ENCODE peak calls at places on chromosomes 16 and 17, in four cellular contexts. C, X, O and I are unnamed samples.

GRCh38 chr17:1043601-1044251 is 46.8 kb downstream of the TIMM22 start:
- DNase-seq in O (no peak), C (no peak), X (peak), I (no peak)

GRCh38 chr17:35286120-35286781 is 43.4 kb downstream of the SLFN5 start:
- DNase-seq in C (no peak), X (no peak), O (no peak), I (no peak)

GRCh38 chr17:79905832-79906231 is 66.6 kb upstream of the CBX4 start:
- DNase-seq in O (peak), C (no peak), X (peak), I (peak)

GRCh38 chr16:82769845-82770244 is 143.1 kb downstream of the CDH13 start:
- DNase-seq in X (no peak), O (no peak), C (no peak), I (no peak)

GRCh38 chr16:66342294-66342900 is 24.1 kb upstream of the CDH5 start:
- DNase-seq in C (peak), X (peak), O (peak), I (peak)

GRCh38 chr16:12330977-12331376 is 354.4 kb downstream of the SNX29 start:
- DNase-seq in X (no peak), C (no peak), O (no peak), I (no peak)

GRCh38 chr17:81097134-81097942 is 62.4 kb downstream of the BAIAP2 start:
- DNase-seq in C (peak), O (peak), X (peak), I (peak)

GRCh38 chr16:89110641-89111040 is 17.0 kb downstream of the ACSF3 start:
- DNase-seq in C (no peak), O (no peak), X (no peak), I (no peak)

GRCh38 chr16:68468849-68469248 is 20.5 kb upstream of the SMPD3 start:
- DNase-seq in C (no peak), X (no peak), O (no peak), I (no peak)

GRCh38 chr17:8574687-8575086 is 55.8 kb downstream of the MYH10 start:
- DNase-seq in C (no peak), X (no peak), O (peak), I (no peak)

GRCh38 chr17:80494547-80494946 is 18.1 kb upstream of the NPTX1 start:
- DNase-seq in C (no peak), O (no peak), X (no peak), I (no peak)

GRCh38 chr16:47778106-47778803 is 317.1 kb downstream of the PHKB start:
- DNase-seq in C (no peak), X (no peak), O (no peak), I (no peak)
- TF ChIP-seq TEAD4 in C (no peak), X (no peak), O (no peak), I (no peak)

GRCh38 chr17:41773731-41774193 is 12.7 kb downstream of the JUP start:
- DNase-seq in X (no peak), O (no peak), C (no peak), I (no peak)
- TF ChIP-seq TEAD4 in X (no peak), O (no peak), C (no peak), I (no peak)

GRCh38 chr16:70665806-70666735 is 19.7 kb downstream of the IL34 start:
- DNase-seq in C (no peak), O (no peak), X (no peak), I (no peak)
- TF ChIP-seq TEAD4 in C (no peak), O (no peak), X (no peak), I (no peak)

GRCh38 chr17:77254961-77255741 is 114.4 kb downstream of the SEC14L1 start:
- DNase-seq in O (no peak), C (no peak), X (no peak), I (peak)
- TF ChIP-seq TEAD4 in O (no peak), C (peak), X (no peak), I (peak)

GRCh38 chr16:86200722-86201121 is 301.8 kb downstream of the IRF8 start:
- DNase-seq in X (no peak), C (no peak), O (no peak), I (no peak)

GRCh38 chr16:86199871-86200700 is 301.1 kb downstream of the IRF8 start:
- DNase-seq in C (no peak), X (no peak), O (no peak), I (no peak)

GRCh38 chr16:86196687-86197391 is 297.9 kb downstream of the IRF8 start:
- DNase-seq in O (no peak), X (no peak), C (no peak), I (no peak)

GRCh38 chr16:86199182-86199581 is 300.2 kb downstream of the IRF8 start:
- DNase-seq in X (no peak), C (no peak), O (no peak), I (no peak)

DNA sequence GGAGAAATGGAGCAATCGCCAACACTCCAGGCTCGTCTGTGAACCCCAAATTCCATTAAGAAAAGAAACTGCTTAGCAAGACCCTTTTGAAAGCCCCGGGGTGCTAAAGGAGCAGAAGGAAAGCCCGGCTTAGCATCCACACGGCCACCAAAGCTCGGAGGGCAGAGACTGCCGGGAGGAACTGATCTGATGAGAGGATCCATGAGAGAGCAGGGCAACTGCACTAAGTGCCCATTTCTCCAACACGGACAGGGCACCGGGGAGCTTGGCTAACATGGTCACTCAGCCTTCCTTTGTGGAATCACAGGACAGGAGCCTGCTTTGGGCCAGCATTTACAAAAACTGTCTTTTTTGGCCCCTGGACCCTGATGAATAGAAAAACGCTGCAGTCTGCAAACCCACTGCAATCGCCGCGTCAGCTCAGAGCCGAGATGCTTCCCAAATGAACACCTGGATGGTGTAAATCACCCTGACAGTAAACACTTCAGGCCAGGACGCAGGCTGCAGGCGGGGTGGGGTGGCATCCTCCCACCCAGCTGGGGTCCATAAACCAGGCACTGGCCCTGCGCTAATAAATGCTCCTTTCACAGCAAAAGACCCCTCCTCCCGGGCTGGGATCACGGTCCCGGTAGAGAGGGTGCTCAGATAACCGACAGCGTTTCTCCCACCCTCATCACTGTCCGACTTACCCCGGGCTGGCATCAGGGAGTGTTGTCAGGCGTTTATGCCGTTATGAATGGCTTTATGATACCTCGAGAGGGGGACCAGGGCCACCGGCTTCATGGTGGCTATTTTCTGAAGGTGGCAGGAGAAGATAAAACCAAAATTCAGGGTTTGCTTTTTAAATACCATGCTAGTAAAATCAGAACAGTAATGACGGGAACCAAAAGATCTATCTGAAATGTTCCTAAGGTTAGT is 299.5 kb downstream of the IRF8 start:
- DNase-seq in O (no peak), X (no peak), C (no peak), I (no peak)
- TF ChIP-seq TEAD4 in O (no peak), X (no peak), C (no peak), I (no peak)

DNA sequence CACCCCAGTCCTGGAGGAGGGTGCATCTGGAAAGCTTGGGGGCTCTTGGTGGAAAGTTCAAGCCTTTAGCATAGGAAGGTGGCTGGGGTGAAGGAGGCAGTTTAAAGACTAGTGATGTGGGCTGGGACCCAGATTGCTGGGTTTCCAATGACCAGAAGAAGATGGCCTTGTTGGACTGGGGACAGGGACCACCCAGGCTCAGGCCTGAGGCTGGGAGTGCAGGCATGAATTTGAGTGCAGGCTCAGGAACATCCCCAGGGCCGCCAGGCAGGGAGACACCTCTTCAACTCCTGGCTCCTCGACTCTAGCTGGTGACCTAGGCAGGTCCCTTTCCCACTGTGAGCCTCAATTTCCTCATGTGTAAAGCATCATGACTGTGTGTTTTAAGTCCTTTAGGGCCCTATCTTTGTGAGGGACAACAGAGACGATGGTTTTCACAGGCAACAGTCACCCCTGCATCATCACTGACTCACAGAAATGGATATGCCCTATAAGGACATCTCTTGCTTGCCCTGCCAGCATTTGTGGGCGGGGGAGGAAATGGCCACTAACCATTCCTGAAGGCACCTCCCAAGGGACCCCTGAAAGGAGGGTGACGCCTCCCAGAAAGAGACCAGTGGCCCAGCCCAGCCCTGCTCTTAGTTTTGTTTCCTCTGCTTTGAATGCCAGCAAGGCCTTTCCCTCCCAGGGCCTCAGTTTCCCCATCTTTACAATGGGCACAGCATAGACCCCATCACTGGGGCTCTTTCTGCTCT is 11.1 kb downstream of the NLRC5 start:
- DNase-seq in O (no peak), C (no peak), X (no peak), I (no peak)
- TF ChIP-seq TEAD4 in O (no peak), C (no peak), X (no peak), I (no peak)

GRCh38 chr17:78665952-78666920 is 89.0 kb upstream of the DNAH17 start:
- DNase-seq in X (no peak), C (no peak), O (peak), I (no peak)
- TF ChIP-seq TEAD4 in X (no peak), C (no peak), O (no peak), I (no peak)

DNA sequence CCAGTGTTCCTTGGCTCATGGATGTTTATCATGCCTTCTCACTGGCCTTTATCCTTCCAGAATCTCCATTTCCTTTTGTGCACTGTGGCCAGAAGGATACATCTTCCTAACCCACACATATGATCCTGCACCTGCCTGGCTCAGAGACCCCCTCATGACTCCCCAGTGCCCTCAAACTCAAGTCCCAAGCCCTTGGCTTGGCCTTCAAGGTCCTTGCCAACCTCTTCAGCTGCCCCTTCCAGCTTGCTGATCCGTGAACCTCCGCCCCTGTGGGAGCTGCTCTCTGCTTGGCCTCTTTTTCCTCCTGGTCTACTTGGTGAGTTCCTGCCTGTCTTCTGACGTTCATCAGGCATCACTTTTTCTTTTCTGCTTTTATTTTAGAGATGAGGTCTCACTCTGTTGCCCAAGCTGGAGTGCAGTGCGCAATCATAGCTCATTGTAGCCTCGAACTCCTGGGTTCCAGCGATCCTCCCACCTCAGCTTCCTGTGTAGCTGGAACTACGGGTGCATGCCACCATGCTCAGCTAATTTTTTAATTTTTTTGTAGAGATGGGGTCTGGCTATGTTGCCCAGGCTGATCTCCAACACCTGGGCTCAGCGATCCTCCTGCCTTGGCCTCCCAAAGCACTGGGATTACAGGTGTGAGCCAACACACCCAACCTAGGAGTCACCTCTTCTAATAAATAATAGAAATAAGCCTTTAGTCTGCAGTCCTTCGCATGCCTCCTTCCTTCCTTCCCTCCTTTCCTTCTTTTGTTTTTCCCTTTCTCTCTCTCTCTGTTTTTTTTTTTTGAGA is 2.5 kb upstream of the PYCARD start:
- DNase-seq in X (no peak), O (no peak), C (no peak), I (no peak)
- TF ChIP-seq TEAD4 in X (no peak), O (no peak), C (no peak), I (no peak)